ENCODE peak calls at places on chromosome 11, in five cellular contexts. X is LHCN-M2; U is stimulated activated CD4-positive, alpha-beta T cell treated with anti-CD3 and anti-CD28 coated beads, Interleukin-15, amount 100 ng/mL, for 24 hours; C is activated T-helper 1 cell treated with anti-CD3 and anti-CD28 coated beads, Interleukin-2, amount 50 U/mL, for 16 hours; N is amniotic stem cell. I is an unnamed sample.

GRCh38 chr11:61004037-61004641 is 32.7 kb downstream of the CD6 start:
- DNase-seq in C (no peak), N (no peak), U (peak), X (no peak), I (no peak)

GRCh38 chr11:74449369-74449931 is 17.9 kb downstream of the KCNE3 start:
- DNase-seq in C (peak), N (peak), U (peak), X (peak), I (no peak)

GRCh38 chr11:126415669-126416420 is 60.4 kb downstream of the ST3GAL4 start:
- DNase-seq in N (no peak), U (no peak), X (no peak), C (no peak), I (no peak)

GRCh38 chr11:76642341-76642740 is 28.2 kb downstream of the LRRC32 start:
- DNase-seq in C (no peak), N (no peak), X (no peak), U (peak), I (no peak)

GRCh38 chr11:7077101-7077500 is 11.7 kb upstream of the RBMXL2 start:
- DNase-seq in U (no peak), X (no peak), C (no peak), N (no peak), I (no peak)

GRCh38 chr11:75735181-75735845 is 17.7 kb downstream of the MOGAT2 start:
- DNase-seq in C (no peak), X (no peak), N (no peak), U (no peak), I (no peak)

GRCh38 chr11:77106321-77106720 is 3.7 kb downstream of the OMP start:
- DNase-seq in U (no peak), X (peak), C (no peak), N (no peak), I (no peak)

GRCh38 chr11:31956310-31956709 is 134.6 kb upstream of the RCN1 start:
- DNase-seq in N (no peak), X (peak), C (no peak), U (peak), I (no peak)

GRCh38 chr11:70064726-70065317 is 13.3 kb upstream of the ANO1 start:
- DNase-seq in X (no peak), U (no peak), C (no peak), N (no peak), I (no peak)

GRCh38 chr11:133134561-133135173 is 397.6 kb downstream of the OPCML start:
- DNase-seq in C (no peak), N (no peak), X (no peak), U (peak), I (peak)

GRCh38 chr11:120305286-120305685 is 19.8 kb upstream of the TLCD5 start:
- DNase-seq in N (no peak), C (no peak), X (no peak), U (no peak), I (no peak)

GRCh38 chr11:1194977-1195689 is 27.7 kb upstream of the MUC5B start:
- DNase-seq in X (no peak), N (no peak), U (peak), C (no peak), I (no peak)

I was measured in breast epithelium.